ENCODE peak calls at places on chromosomes 11 and 22, in four cellular contexts. One of them, this sample, is unnamed.
A peak's percentile ranks its signal among the peaks of the same experiment; 100 is the strongest.

GRCh38 chr11:47705722-47706121 is 9.4 kb downstream of the AGBL2 start:
- DNase-seq in natural killer cell: no peak
- DNase-seq in GM13977: no peak
- DNase-seq in GM13976: no peak
- DNase-seq in this sample: no peak

GRCh38 chr11:128784059-128784804 is 82.9 kb downstream of the KCNJ1 start:
- DNase-seq in GM13976: no peak
- DNase-seq in natural killer cell: no peak
- DNase-seq in GM13977: no peak
- DNase-seq in this sample: no peak

GRCh38 chr11:10899542-10899830 is 41.6 kb upstream of the ZBED5 start:
- DNase-seq in natural killer cell: no peak
- DNase-seq in GM13977: no peak
- DNase-seq in GM13976: no peak
- DNase-seq in this sample: no peak

GRCh38 chr11:120694706-120695105 is 183.2 kb downstream of the GRIK4 start:
- DNase-seq in natural killer cell: no peak
- DNase-seq in GM13977: no peak
- DNase-seq in GM13976: no peak
- DNase-seq in this sample: no peak

GRCh38 chr11:406796-407650 is 7.8 kb downstream of the SIGIRR start:
- DNase-seq in GM13976: peak; percentile 96
- DNase-seq in natural killer cell: peak; percentile 98
- DNase-seq in GM13977: peak; percentile 95
- DNase-seq in this sample: no peak

GRCh38 chr11:118703563-118704106 is 24.2 kb upstream of the TREH start:
- DNase-seq in GM13977: no peak
- DNase-seq in natural killer cell: no peak
- DNase-seq in GM13976: no peak
- DNase-seq in this sample: no peak

GRCh38 chr11:130801287-130802146 is 114.8 kb downstream of the SNX19 start:
- DNase-seq in GM13976: no peak
- DNase-seq in GM13977: no peak
- DNase-seq in natural killer cell: no peak
- DNase-seq in this sample: no peak

GRCh38 chr22:37281195-37281594 is 1.1 kb upstream of the CYTH4 start:
- DNase-seq in GM13976: no peak
- DNase-seq in natural killer cell: no peak
- DNase-seq in GM13977: no peak
- DNase-seq in this sample: no peak

GRCh38 chr11:130499828-130500227 is 51.4 kb downstream of the ADAMTS15 start:
- DNase-seq in GM13976: no peak
- DNase-seq in natural killer cell: no peak
- DNase-seq in GM13977: no peak
- DNase-seq in this sample: no peak

GRCh38 chr11:113675003-113675471 is 31.1 kb downstream of the TMPRSS5 start:
- DNase-seq in GM13977: peak; percentile 62
- DNase-seq in natural killer cell: no peak
- DNase-seq in GM13976: peak; percentile 56
- DNase-seq in this sample: no peak

GRCh38 chr11:130672911-130673310 is 224.5 kb downstream of the ADAMTS15 start:
- DNase-seq in GM13976: no peak
- DNase-seq in GM13977: no peak
- DNase-seq in natural killer cell: no peak
- DNase-seq in this sample: no peak

GRCh38 chr11:134032501-134033091 is 36.3 kb upstream of the JAM3 start:
- DNase-seq in GM13977: no peak
- DNase-seq in GM13976: no peak
- DNase-seq in natural killer cell: no peak
- DNase-seq in this sample: no peak

GRCh38 chr11:2154889-2155288 is 6.1 kb downstream of the INS start:
- DNase-seq in GM13976: no peak
- DNase-seq in natural killer cell: no peak
- DNase-seq in GM13977: no peak
- DNase-seq in this sample: no peak

GRCh38 chr11:36791957-36792356 is 193.9 kb upstream of the RAG2 start:
- DNase-seq in natural killer cell: no peak
- DNase-seq in GM13976: no peak
- DNase-seq in GM13977: no peak
- DNase-seq in this sample: no peak

GRCh38 chr11:31958086-31958735 is 132.7 kb upstream of the RCN1 start:
- DNase-seq in natural killer cell: peak; percentile 46
- DNase-seq in GM13976: peak; percentile 79
- DNase-seq in GM13977: peak; percentile 73
- DNase-seq in this sample: no peak

GRCh38 chr22:48874956-48875355 is 952.7 kb downstream of the BRD1 start:
- DNase-seq in GM13976: no peak
- DNase-seq in natural killer cell: no peak
- DNase-seq in GM13977: no peak
- DNase-seq in this sample: no peak

GRCh38 chr11:121372671-121373429 is 79.3 kb upstream of the SORL1 start:
- DNase-seq in GM13976: peak; percentile 36
- DNase-seq in GM13977: peak; percentile 44
- DNase-seq in natural killer cell: no peak
- DNase-seq in this sample: no peak

GRCh38 chr11:57073121-57073520 is 84.4 kb downstream of the OR5AK2 start:
- DNase-seq in GM13976: no peak
- DNase-seq in GM13977: no peak
- DNase-seq in natural killer cell: no peak
- DNase-seq in this sample: no peak

GRCh38 chr22:20807315-20807752 is 33.4 kb downstream of the SERPIND1 start:
- DNase-seq in GM13976: no peak
- DNase-seq in GM13977: no peak
- DNase-seq in natural killer cell: no peak
- DNase-seq in this sample: no peak

GRCh38 chr11:63869686-63870085 is 30.8 kb downstream of the MARK2 start:
- DNase-seq in GM13977: no peak
- DNase-seq in GM13976: no peak
- DNase-seq in natural killer cell: no peak
- DNase-seq in this sample: no peak

DNA sequence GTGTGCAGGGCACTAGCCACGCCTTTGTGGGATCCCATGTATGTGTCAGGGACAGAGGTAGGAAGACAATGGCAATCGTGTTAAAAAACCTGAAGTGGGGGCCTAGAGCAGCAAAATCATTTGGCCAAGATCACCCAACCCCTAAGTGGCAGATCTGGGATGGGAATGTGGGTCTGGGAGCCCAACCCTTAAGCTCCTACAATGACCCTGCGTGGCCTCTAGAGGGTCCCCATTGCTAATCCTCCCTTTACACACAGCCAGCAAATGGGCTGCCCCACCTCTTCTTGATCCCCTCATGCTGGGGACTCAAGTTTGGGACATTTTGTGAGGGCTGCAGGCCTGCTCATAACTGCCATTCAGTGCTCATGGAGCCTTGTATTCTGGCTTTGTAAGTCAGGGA is 73.2 kb upstream of the SUSD2 start:
- DNase-seq in natural killer cell: no peak
- DNase-seq in GM13976: no peak
- DNase-seq in GM13977: no peak
- DNase-seq in this sample: no peak
- TF ChIP-seq CTCF in natural killer cell: no peak
- TF ChIP-seq CTCF in GM13976: no peak
- TF ChIP-seq CTCF in GM13977: no peak
- TF ChIP-seq CTCF in this sample: no peak

GRCh38 chr11:123235687-123236261 is 40.7 kb upstream of the CLMP start:
- DNase-seq in GM13977: no peak
- DNase-seq in natural killer cell: no peak
- DNase-seq in GM13976: no peak
- DNase-seq in this sample: no peak
- TF ChIP-seq CTCF in GM13977: no peak
- TF ChIP-seq CTCF in natural killer cell: no peak
- TF ChIP-seq CTCF in GM13976: no peak
- TF ChIP-seq CTCF in this sample: no peak

GRCh38 chr11:19628018-19628417 is 84.6 kb upstream of the NAV2 start:
- DNase-seq in natural killer cell: no peak
- DNase-seq in GM13976: no peak
- DNase-seq in GM13977: no peak
- DNase-seq in this sample: no peak
- TF ChIP-seq CTCF in natural killer cell: no peak
- TF ChIP-seq CTCF in GM13976: no peak
- TF ChIP-seq CTCF in GM13977: no peak
- TF ChIP-seq CTCF in this sample: no peak

GRCh38 chr11:75945925-75946324 is 130.9 kb downstream of the UVRAG start:
- DNase-seq in GM13976: no peak
- DNase-seq in natural killer cell: no peak
- DNase-seq in GM13977: no peak
- DNase-seq in this sample: no peak
- TF ChIP-seq CTCF in GM13976: no peak
- TF ChIP-seq CTCF in natural killer cell: no peak
- TF ChIP-seq CTCF in GM13977: no peak
- TF ChIP-seq CTCF in this sample: no peak

DNA sequence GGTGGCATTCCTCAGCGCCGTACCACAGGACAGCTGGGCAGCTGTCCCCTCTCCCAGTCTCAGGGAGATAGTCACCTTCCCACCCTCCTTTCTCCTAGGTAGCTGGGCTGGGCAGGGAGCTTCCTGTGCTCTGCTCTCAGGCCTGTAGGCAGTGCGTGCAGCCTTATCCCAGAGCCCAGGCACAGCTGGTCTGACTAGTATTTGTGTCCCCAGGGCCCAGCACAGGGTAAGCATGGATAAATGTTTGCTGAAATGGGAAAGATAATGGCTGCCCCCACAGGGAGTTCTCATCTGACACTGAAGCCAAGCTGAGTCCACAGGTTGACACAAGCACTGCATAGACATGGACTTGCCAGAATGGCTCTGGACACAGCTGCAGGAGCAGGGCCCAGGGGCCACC is 9.8 kb downstream of the SLC15A3 start:
- DNase-seq in GM13976: no peak
- DNase-seq in GM13977: no peak
- DNase-seq in natural killer cell: no peak
- DNase-seq in this sample: no peak
- TF ChIP-seq CTCF in GM13976: no peak
- TF ChIP-seq CTCF in GM13977: no peak
- TF ChIP-seq CTCF in natural killer cell: no peak
- TF ChIP-seq CTCF in this sample: no peak

GRCh38 chr22:17307566-17307965 is 61.7 kb upstream of the CECR2 start:
- DNase-seq in natural killer cell: no peak
- DNase-seq in GM13977: no peak
- DNase-seq in GM13976: no peak
- DNase-seq in this sample: no peak
- TF ChIP-seq CTCF in natural killer cell: no peak
- TF ChIP-seq CTCF in GM13977: no peak
- TF ChIP-seq CTCF in GM13976: no peak
- TF ChIP-seq CTCF in this sample: no peak